ENCODE peak calls at places on chromosome 4, in five cellular contexts. A is CD8-positive, alpha-beta T cell; N is NCI-H1105; H is HT-29; T is uterus. I is an unnamed sample.

GRCh38 chr4:145380123-145380522 is 101.5 kb upstream of the SMAD1 start:
- DNase-seq in H (no peak), T (no peak), N (no peak), A (no peak), I (no peak)

GRCh38 chr4:186226521-186227189 is 652 bp upstream of the KLKB1 start:
- DNase-seq in N (no peak), H (no peak), A (no peak), T (no peak), I (no peak)

GRCh38 chr4:122777846-122778501 is 45.5 kb downstream of the BBS12 start:
- DNase-seq in H (no peak), N (no peak), T (no peak), A (no peak), I (no peak)

GRCh38 chr4:15366660-15367059 is 61.2 kb upstream of the C1QTNF7 start:
- DNase-seq in T (no peak), H (no peak), N (no peak), A (no peak), I (no peak)

GRCh38 chr4:153067376-153067775 is 131.3 kb downstream of the FHDC1 start:
- DNase-seq in T (no peak), N (no peak), A (no peak), H (peak; percentile 83), I (no peak)

GRCh38 chr4:110196871-110197420 is 1.5 kb downstream of the ELOVL6 start:
- DNase-seq in H (peak; percentile 57), A (peak; percentile 44), T (peak; percentile 40), N (peak; percentile 32), I (peak; percentile 53)

GRCh38 chr4:899556-899906 is 32.6 kb downstream of the GAK start:
- DNase-seq in T (no peak), A (no peak), H (no peak), N (no peak), I (no peak)

GRCh38 chr4:22720091-22720490 is 27.4 kb downstream of the GBA3 start:
- DNase-seq in N (no peak), H (no peak), T (no peak), A (no peak), I (no peak)

GRCh38 chr4:102564399-102564921 is 63.3 kb downstream of the NFKB1 start:
- DNase-seq in H (no peak), N (no peak), T (no peak), A (no peak), I (no peak)

GRCh38 chr4:125582302-125582701 is 267.5 kb downstream of the FAT4 start:
- DNase-seq in N (no peak), T (no peak), H (no peak), A (no peak), I (no peak)

GRCh38 chr4:54664400-54664799 is 6.6 kb downstream of the KIT start:
- DNase-seq in H (no peak), N (no peak), A (no peak), T (no peak), I (no peak)

GRCh38 chr4:159101983-159102622 is 776 bp upstream of the RAPGEF2 start:
- DNase-seq in H (no peak), N (no peak), A (no peak), T (no peak), I (no peak)

I was measured in ureter.